ENCODE peak calls at places on chromosomes 11 and 22, in eight cellular contexts. L, Y, R, U, C, D, M and Z are unnamed samples. For H3K27me3, the result is how much of the 10 kb centered on the place peaks cover.

GRCh38 chr11:121159721-121160120 is 58.7 kb downstream of the TECTA start:
- DNase-seq in L (no peak), Y (no peak), R (no peak), U (no peak), C (no peak), D (no peak), M (no peak), Z (no peak)

GRCh38 chr11:106815209-106815608 is 203.1 kb downstream of the GUCY1A2 start:
- DNase-seq in L (no peak), Y (no peak), R (no peak), U (no peak), C (no peak), D (no peak), M (no peak), Z (no peak)

GRCh38 chr11:59206635-59207034 is 6.1 kb downstream of the MPEG1 start:
- DNase-seq in L (peak), Y (peak), R (no peak), U (no peak), C (peak), D (peak), M (peak), Z (peak)

GRCh38 chr11:2096001-2096918 is 42.9 kb downstream of the IGF2 start:
- DNase-seq in L (no peak), Y (no peak), R (no peak), U (no peak), C (no peak), D (no peak), M (no peak), Z (no peak)

GRCh38 chr11:17273668-17274321 is 2.7 kb upstream of the NUCB2 start:
- DNase-seq in L (no peak), Y (peak), R (no peak), U (no peak), C (no peak), D (no peak), M (no peak), Z (peak)

GRCh38 chr11:86641537-86642270 is 30.7 kb downstream of the ME3 start:
- DNase-seq in L (no peak), Y (no peak), R (no peak), U (no peak), C (no peak), D (no peak), M (no peak), Z (no peak)

GRCh38 chr11:103228807-103229206 is 119.6 kb downstream of the DYNC2H1 start:
- DNase-seq in L (no peak), Y (no peak), R (no peak), U (no peak), C (no peak), D (no peak), M (no peak), Z (no peak)

GRCh38 chr11:6833329-6833728 is 12.2 kb upstream of the OR10A5 start:
- DNase-seq in L (no peak), Y (no peak), R (no peak), U (no peak), C (no peak), D (no peak), M (no peak), Z (no peak)

GRCh38 chr11:119734788-119735187 is 5.8 kb upstream of the NECTIN1 start:
- DNase-seq in L (no peak), Y (no peak), R (no peak), U (no peak), C (no peak), D (no peak), M (no peak), Z (no peak)
- H3K27me3 ChIP-seq in L (under half), Y (under half), R (under half), U (under half), C (under half), D (under half), M (half or more), Z (under half)

DNA sequence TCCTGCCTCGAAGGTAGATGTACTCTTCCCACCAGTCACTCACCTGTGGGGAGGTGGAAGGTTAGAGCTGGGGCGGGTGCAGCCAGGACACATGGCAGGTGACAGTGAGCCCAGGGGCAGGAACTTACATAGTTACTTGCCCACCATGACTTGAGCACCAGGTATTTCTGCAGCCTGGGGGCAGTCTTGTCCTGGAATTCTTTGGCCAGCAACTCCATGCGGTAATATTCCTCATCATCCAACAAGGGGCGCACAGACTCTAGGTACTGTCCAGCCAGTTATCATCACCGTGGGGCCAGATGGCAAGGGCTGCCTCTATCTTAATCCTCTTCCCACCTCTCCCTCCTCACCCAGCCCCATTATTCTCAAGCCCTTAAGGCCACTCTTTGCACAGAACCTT is 2.2 kb downstream of the CPT1B start:
- DNase-seq in L (peak), Y (peak), R (no peak), U (no peak), C (peak), D (peak), M (peak), Z (no peak)
- TF ChIP-seq REST in L (no peak), Y (no peak), R (peak), U (no peak), C (no peak), D (no peak), M (no peak), Z (no peak)

DNA sequence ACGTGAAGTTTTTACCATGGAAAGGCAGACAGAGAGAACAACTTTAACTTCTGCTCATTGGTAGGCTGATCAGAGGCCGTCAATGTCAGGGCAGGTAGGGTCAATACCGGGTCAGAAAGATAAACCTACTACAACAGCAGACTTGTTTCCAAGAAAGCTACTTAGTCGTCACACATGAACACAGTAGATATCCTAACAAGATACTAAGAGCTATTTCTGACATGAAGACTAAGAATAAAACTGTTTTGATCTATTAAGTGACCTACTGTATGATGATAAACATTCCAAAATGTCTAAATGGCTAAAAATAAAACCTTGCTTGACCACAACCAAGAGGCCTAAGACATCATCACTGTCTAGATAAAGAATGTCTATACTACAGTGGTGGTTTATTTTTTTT is 231.3 kb downstream of the CADM1 start:
- DNase-seq in L (no peak), Y (no peak), R (no peak), U (no peak), C (no peak), D (no peak), M (no peak), Z (no peak)
- TF ChIP-seq CTCF in L (no peak), Y (no peak), R (no peak), U (no peak), C (no peak), D (no peak), M (no peak), Z (no peak)

DNA sequence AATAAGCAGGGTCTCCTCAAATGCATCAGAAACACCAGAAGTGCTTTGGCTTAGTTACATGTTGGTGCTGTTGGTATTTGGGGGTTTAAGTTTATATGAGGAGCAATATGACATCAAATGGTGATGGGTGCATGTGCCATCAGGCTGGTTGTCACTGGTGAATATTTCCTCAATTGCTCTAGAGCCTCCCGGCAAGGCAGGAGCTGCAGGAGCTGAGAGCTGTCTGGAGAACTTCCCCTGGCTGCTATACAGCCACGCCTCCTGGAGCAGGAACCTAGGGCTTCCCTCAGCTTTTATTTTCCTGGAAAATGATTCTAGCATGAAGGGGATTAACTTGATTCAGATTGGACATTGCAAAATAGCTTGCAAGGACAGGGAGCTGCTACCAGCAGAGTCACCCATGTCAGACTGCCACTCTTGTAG is 15.8 kb downstream of the IGLL5 start:
- DNase-seq in L (no peak), Y (no peak), R (no peak), U (no peak), C (peak), D (no peak), M (no peak), Z (no peak)
- H3K27me3 ChIP-seq in L (under half), Y (half or more), R (under half), U (under half), C (under half), D (under half), M (half or more), Z (under half)

GRCh38 chr11:62926669-62927455 is 5.7 kb upstream of the CHRM1 start:
- DNase-seq in L (no peak), Y (no peak), R (no peak), U (no peak), C (no peak), D (no peak), M (no peak), Z (no peak)

GRCh38 chr11:62925745-62926668 is 4.8 kb upstream of the CHRM1 start:
- DNase-seq in L (no peak), Y (peak), R (no peak), U (no peak), C (no peak), D (no peak), M (no peak), Z (no peak)

GRCh38 chr11:62925308-62925707 is 4.1 kb upstream of the CHRM1 start:
- DNase-seq in L (no peak), Y (peak), R (no peak), U (no peak), C (no peak), D (no peak), M (no peak), Z (no peak)

GRCh38 chr11:62930157-62930556 is 9.0 kb upstream of the CHRM1 start:
- DNase-seq in L (peak), Y (no peak), R (no peak), U (no peak), C (no peak), D (no peak), M (no peak), Z (no peak)

GRCh38 chr11:62928011-62928410 is 6.8 kb upstream of the CHRM1 start:
- DNase-seq in L (peak), Y (no peak), R (no peak), U (no peak), C (no peak), D (no peak), M (peak), Z (no peak)
- TF ChIP-seq REST in L (no peak), Y (no peak), R (no peak), U (no peak), C (no peak), D (no peak), M (no peak), Z (no peak)

DNA sequence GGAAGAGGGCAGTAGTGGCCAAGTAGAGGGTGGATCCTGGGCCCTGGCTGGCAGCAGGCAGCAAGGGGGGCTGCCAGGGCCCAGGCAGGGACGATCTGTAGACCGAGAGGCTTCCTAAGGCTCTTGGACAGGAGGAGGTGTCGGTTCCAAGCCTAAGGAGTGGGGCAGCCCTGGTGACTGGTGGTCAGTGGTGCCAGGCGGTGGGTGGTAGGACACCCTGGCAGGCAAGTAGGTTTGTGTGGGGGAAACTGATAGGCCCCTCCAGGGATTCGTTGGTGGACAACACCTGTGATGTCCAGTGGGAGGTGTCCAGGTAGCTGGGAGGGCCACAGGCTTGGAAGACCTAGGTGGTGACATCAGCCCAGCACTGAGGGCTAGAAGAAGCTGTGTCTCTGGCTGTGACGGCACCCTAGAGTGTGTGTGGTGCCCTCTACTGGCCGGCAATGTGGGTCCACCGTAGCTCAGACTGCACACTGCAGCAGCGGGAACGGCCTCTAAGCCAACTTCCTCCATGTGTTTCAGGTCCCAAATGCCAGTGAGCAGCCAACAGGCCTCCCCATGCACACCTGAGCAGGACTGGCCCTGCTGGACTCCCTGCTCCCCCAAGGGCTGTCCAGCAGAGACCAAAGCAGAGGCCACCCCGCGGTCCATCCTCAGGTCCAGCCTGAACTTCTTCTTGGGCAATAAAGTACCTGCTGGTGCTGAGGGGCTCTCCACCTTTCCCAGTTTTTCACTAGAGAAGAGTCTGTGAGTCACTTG is 9.4 kb upstream of the SAMM50 start:
- DNase-seq in L (peak), Y (peak), R (no peak), U (no peak), C (peak), D (peak), M (peak), Z (peak)
- TF ChIP-seq CTCF in L (peak), Y (peak), R (peak), U (peak), C (peak), D (peak), M (peak), Z (peak)

GRCh38 chr22:41676134-41676533 is 12.5 kb downstream of the SNU13 start:
- DNase-seq in L (no peak), Y (no peak), R (no peak), U (no peak), C (no peak), D (no peak), M (no peak), Z (no peak)
- H3K27me3 ChIP-seq in L (under half), Y (under half), R (under half), U (under half), C (under half), D (under half), M (under half), Z (under half)

GRCh38 chr11:114182471-114182968 is 113.7 kb upstream of the NNMT start:
- DNase-seq in L (no peak), Y (no peak), R (no peak), U (no peak), C (no peak), D (no peak), M (no peak), Z (no peak)

GRCh38 chr11:114181195-114181594 is 115.0 kb upstream of the NNMT start:
- DNase-seq in L (no peak), Y (no peak), R (no peak), U (no peak), C (no peak), D (no peak), M (no peak), Z (no peak)

GRCh38 chr11:114181752-114182151 is 114.4 kb upstream of the NNMT start:
- DNase-seq in L (no peak), Y (no peak), R (no peak), U (no peak), C (no peak), D (no peak), M (no peak), Z (no peak)

GRCh38 chr11:114185436-114185835 is 110.8 kb upstream of the NNMT start:
- DNase-seq in L (no peak), Y (no peak), R (no peak), U (no peak), C (no peak), D (no peak), M (no peak), Z (no peak)

GRCh38 chr11:114183041-114183511 is 113.1 kb upstream of the NNMT start:
- DNase-seq in L (no peak), Y (no peak), R (no peak), U (no peak), C (peak), D (no peak), M (no peak), Z (no peak)
- TF ChIP-seq REST in L (no peak), Y (no peak), R (no peak), U (no peak), C (no peak), D (no peak), M (no peak), Z (no peak)